ENCODE peak calls at places on chromosome 10, in four cellular contexts. A is GM12878, F is HepG2, W is H1. Z is an unnamed sample. For H3K36me3, the result is how much of the 10 kb centered on the place peaks cover.

GRCh38 chr10:93030409-93030808 is 30.2 kb upstream of the CYP26C1 start:
- DNase-seq in A (no peak), F (peak), W (no peak), Z (no peak)

GRCh38 chr10:1611936-1612550 is 125.3 kb downstream of the ADARB2 start:
- DNase-seq in A (no peak), F (no peak), W (no peak), Z (peak)

GRCh38 chr10:89954787-89955566 is 253.6 kb downstream of the KIF20B start:
- DNase-seq in A (peak), F (no peak), W (no peak), Z (no peak)

GRCh38 chr10:13673165-13673564 is 86.4 kb downstream of the PRPF18 start:
- DNase-seq in A (no peak), F (no peak), W (no peak), Z (no peak)

GRCh38 chr10:121928528-121928884 is 675 bp upstream of the ATE1 start:
- DNase-seq in A (no peak), F (no peak), W (no peak), Z (no peak)

GRCh38 chr10:99787782-99788181 is 5.3 kb downstream of the ABCC2 start:
- DNase-seq in A (no peak), F (no peak), W (no peak), Z (no peak)

GRCh38 chr10:101319241-101319915 is 34.6 kb upstream of the BTRC start:
- DNase-seq in A (no peak), F (no peak), W (no peak), Z (no peak)

GRCh38 chr10:84493951-84494848 is 165.8 kb downstream of the CCSER2 start:
- DNase-seq in A (no peak), F (no peak), W (peak), Z (no peak)

GRCh38 chr10:101767600-101767945 is 8.3 kb downstream of the FGF8 start:
- DNase-seq in A (no peak), F (no peak), W (no peak), Z (no peak)

GRCh38 chr10:50993817-50994251 is 80.5 kb upstream of the PRKG1 start:
- DNase-seq in A (no peak), F (no peak), W (no peak), Z (no peak)

GRCh38 chr10:129658673-129659072 is 191.6 kb downstream of the MGMT start:
- DNase-seq in A (no peak), F (peak), W (no peak), Z (peak)

GRCh38 chr10:112658900-112659328 is 211.9 kb downstream of the VTI1A start:
- DNase-seq in A (no peak), F (peak), W (no peak), Z (no peak)

GRCh38 chr10:113891476-113891875 is 37.0 kb downstream of the NHLRC2 start:
- DNase-seq in A (no peak), F (no peak), W (no peak), Z (no peak)

GRCh38 chr10:18341063-18341462 is 200.8 kb downstream of the CACNB2 start:
- DNase-seq in A (no peak), F (no peak), W (no peak), Z (no peak)

GRCh38 chr10:122487231-122487765 is 25.9 kb downstream of the HTRA1 start:
- DNase-seq in A (no peak), F (no peak), W (no peak), Z (no peak)

GRCh38 chr10:103792547-103792946 is 62.8 kb downstream of the SH3PXD2A start:
- DNase-seq in A (no peak), F (no peak), W (no peak), Z (no peak)

GRCh38 chr10:21424511-21424910 is 101.0 kb downstream of the SKIDA1 start:
- DNase-seq in A (no peak), F (no peak), W (no peak), Z (no peak)
- TF ChIP-seq CREB1 in A (no peak), F (no peak), W (no peak), Z (no peak)

DNA sequence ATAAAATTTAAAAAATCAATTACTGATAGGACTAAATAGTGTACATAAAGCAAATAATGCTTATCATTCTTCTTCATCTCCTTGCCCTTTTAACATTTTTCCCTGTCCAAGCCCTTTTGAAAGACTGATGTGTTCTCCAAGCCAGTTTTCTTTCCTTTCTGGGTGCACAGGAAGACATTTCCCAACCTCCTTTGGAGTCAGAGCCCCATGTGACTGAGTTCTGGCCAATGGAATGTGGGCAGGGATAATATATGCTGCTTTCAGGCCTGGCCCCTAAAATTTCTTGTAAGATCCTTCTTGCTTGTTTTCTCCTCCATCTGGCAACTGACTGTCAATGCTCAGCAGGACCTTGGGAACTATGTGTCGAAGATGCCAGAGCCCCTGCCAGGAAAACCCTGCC is 197.5 kb downstream of the EMX2 start:
- DNase-seq in A (no peak), F (no peak), W (no peak), Z (no peak)
- TF ChIP-seq TAF1 in A (no peak), F (no peak), W (no peak), Z (no peak)

DNA sequence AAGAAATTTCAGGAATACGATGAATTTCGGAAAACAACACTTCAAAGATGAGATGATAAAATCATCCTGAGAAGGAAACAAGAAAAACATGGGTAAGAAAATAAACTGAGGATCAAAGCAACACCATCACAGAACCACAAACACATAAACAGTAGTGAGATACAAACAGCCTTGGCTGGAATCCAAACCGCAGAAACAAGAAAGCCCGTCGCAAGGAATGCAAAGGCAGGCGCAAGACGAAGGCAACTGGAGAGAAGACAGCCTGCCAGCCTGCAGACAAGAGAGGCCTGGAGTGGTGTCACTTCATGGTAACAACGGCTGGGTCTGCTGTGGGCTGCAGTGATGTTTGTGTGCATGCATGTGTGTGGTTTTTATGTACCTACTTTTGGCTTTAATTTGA is 61.8 kb upstream of the DRGX start:
- DNase-seq in A (no peak), F (no peak), W (no peak), Z (no peak)
- H3K36me3 ChIP-seq in A (under half), F (under half), W (under half), Z (under half)

GRCh38 chr10:22334414-22335203 is 10.7 kb upstream of the SPAG6 start:
- DNase-seq in A (no peak), F (no peak), W (no peak), Z (no peak)
- TF ChIP-seq CREB1 in A (no peak), F (no peak), W (no peak), Z (no peak)